ENCODE peak calls at places on chromosomes 7 and 10, in four cellular contexts. J is transverse colon, D is H1, K is cardiac muscle cell. S is an unnamed sample.

GRCh38 chr7:151298765-151299164 is 42.8 kb upstream of the NUB1 start:
- DNase-seq in J (no peak), D (no peak), K (no peak), S (no peak)

GRCh38 chr7:119196183-119196582 is 971.7 kb downstream of the ANKRD7 start:
- DNase-seq in J (no peak), D (no peak), K (no peak), S (no peak)

GRCh38 chr7:27188666-27189559 is 3.9 kb upstream of the HOXA11 start:
- DNase-seq in J (peak; percentile 78), D (no peak), K (peak; percentile 30), S (no peak)

GRCh38 chr10:118595598-118596425 is at the start of gene PRLHR:
- DNase-seq in J (no peak), D (no peak), K (peak; percentile 57), S (peak; percentile 94)

GRCh38 chr10:114925675-114926204 is 12.3 kb upstream of the TRUB1 start:
- DNase-seq in J (no peak), D (no peak), K (peak; percentile 52), S (no peak)

GRCh38 chr10:124565565-124566221 is 104.1 kb downstream of the LHPP start:
- DNase-seq in J (no peak), D (peak; percentile 53), K (peak; percentile 15), S (peak; percentile 72)

GRCh38 chr10:117324367-117324766 is 50.9 kb downstream of the PDZD8 start:
- DNase-seq in J (no peak), D (no peak), K (no peak), S (no peak)

GRCh38 chr7:45580053-45580872 is 6.1 kb downstream of the ADCY1 start:
- DNase-seq in J (no peak), D (no peak), K (no peak), S (peak; percentile 54)

GRCh38 chr10:49837096-49837495 is 75.0 kb upstream of the OGDHL start:
- DNase-seq in J (no peak), D (no peak), K (no peak), S (no peak)

GRCh38 chr10:50025627-50026026 is 37.4 kb downstream of the AGAP6 start:
- DNase-seq in J (no peak), D (no peak), K (no peak), S (no peak)

GRCh38 chr10:7303067-7303629 is 107.7 kb downstream of the SFMBT2 start:
- DNase-seq in J (no peak), D (no peak), K (no peak), S (no peak)

GRCh38 chr10:63919576-63920279 is 398.5 kb downstream of the REEP3 start:
- DNase-seq in J (no peak), D (no peak), K (peak; percentile 22), S (no peak)

GRCh38 chr7:44157116-44158059 is 16.3 kb upstream of the MYL7 start:
- DNase-seq in J (no peak), D (no peak), K (no peak), S (peak; percentile 21)

GRCh38 chr10:46326971-46327370 is 40.2 kb downstream of the ANTXRL start:
- DNase-seq in J (no peak), D (no peak), K (no peak), S (no peak)

GRCh38 chr7:128435311-128435654 is 20.4 kb upstream of the HILPDA start:
- DNase-seq in J (no peak), D (no peak), K (no peak), S (no peak)

GRCh38 chr10:70970830-70971229 is 82.5 kb upstream of the PCBD1 start:
- DNase-seq in J (no peak), D (peak; percentile 31), K (peak; percentile 56), S (peak; percentile 56)

GRCh38 chr7:130865408-130866236 is 131.6 kb upstream of the KLF14 start:
- DNase-seq in J (no peak), D (no peak), K (peak; percentile 60), S (peak; percentile 24)

GRCh38 chr10:77738496-77739158 is 101.0 kb upstream of the KCNMA1 start:
- DNase-seq in J (no peak), D (no peak), K (no peak), S (no peak)

GRCh38 chr10:14820010-14820774 is 17.6 kb downstream of the CDNF start:
- DNase-seq in J (no peak), D (no peak), K (peak; percentile 86), S (no peak)

GRCh38 chr10:73581912-73582311 is 9.2 kb downstream of the USP54 start:
- DNase-seq in J (no peak), D (no peak), K (no peak), S (peak; percentile 65)

GRCh38 chr7:111509298-111509697 is 53.0 kb downstream of the IMMP2L start:
- DNase-seq in J (no peak), D (no peak), K (no peak), S (no peak)

GRCh38 chr10:75210193-75211006 is at the start of gene VDAC2:
- DNase-seq in J (peak; percentile 93), D (no peak), K (peak; percentile 93), S (peak; percentile 90)

GRCh38 chr7:149883452-149883861 is 9.7 kb downstream of the ATP6V0E2 start:
- DNase-seq in J (peak; percentile 63), D (peak; percentile 29), K (peak; percentile 60), S (peak; percentile 84)

DNA sequence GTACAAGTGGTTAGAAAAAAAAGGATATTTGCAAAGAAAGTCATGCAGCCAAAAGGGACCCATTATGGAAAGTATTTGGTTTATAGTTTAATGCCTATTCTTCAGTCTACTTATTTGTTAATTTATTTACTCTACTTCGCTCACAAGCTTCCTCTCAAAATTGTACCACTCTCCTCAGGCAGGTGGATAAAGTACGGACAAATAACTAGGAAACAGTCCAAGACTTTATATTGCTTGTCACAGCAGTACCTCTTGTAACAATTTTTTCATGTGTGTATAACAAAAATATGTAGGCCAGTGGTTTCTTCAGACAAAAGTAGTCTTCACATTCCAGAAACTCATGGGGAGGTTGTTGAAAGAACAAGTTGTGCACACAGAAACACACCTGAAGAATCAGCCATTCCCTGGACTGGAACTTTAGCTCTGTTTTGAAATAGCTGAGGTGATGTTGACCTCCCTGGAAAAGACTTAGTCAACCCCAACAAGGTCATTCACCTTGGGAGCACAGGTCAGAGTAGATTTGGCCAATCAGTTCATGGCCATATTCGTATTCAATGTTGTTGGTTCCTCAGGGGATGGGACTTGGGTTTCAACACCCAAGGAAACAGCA is 73.4 kb downstream of the TES start:
- DNase-seq in J (no peak), D (no peak), K (no peak), S (no peak)
- H3K27me3 ChIP-seq in J (no peaks in the 10 kb centered on the region), D (no peaks in the 10 kb centered on the region), K (no peaks in the 10 kb centered on the region), S (no peaks in the 10 kb centered on the region)

GRCh38 chr7:57384380-57384779 is 65.6 kb upstream of the ZNF716 start:
- DNase-seq in J (no peak), D (no peak), K (no peak), S (no peak)

GRCh38 chr7:57385668-57386067 is 64.3 kb upstream of the ZNF716 start:
- DNase-seq in J (no peak), D (no peak), K (no peak), S (no peak)

GRCh38 chr7:57388761-57389160 is 61.2 kb upstream of the ZNF716 start:
- DNase-seq in J (no peak), D (no peak), K (no peak), S (no peak)
- H3K9me3 ChIP-seq in J (peaks cover 6% of the 10 kb centered on the region), D (peaks cover 68% of the 10 kb centered on the region), K (no peaks in the 10 kb centered on the region), S (peaks cover 12% of the 10 kb centered on the region)

DNA sequence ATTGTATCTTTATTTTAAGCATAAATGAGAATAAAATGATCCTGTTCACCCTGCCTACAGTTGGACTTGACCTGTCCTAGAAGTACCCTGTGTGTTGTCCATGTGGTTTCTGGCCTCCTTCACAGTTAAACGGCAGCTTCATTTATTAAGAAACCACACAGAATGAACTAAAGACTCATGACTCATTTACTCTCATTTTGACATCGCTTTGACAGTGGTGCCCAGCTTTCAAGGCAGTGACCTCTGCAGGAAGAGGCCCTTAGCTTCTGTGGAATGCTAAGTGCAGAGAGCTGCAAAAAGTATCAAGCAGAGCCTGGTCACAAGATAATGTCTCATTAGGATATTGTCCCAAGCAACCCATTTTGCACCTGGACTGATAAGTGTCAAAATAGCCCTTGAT is 93.4 kb downstream of the AVL9 start:
- DNase-seq in J (no peak), D (no peak), K (peak; percentile 88), S (no peak)
- H3K27ac ChIP-seq in J (no peak overlapping the region), D (no peak overlapping the region), K (peak overlapping the region; percentile 75), S (no peak overlapping the region)

GRCh38 chr7:158683541-158683940 is 21.1 kb downstream of the NCAPG2 start:
- DNase-seq in J (no peak), D (no peak), K (no peak), S (no peak)
- H3K27me3 ChIP-seq in J (no peaks in the 10 kb centered on the region), D (no peaks in the 10 kb centered on the region), K (no peaks in the 10 kb centered on the region), S (no peaks in the 10 kb centered on the region)

GRCh38 chr7:158275711-158276413 is 311.8 kb downstream of the PTPRN2 start:
- DNase-seq in J (no peak), D (no peak), K (no peak), S (no peak)
- H3K9me3 ChIP-seq in J (no peaks in the 10 kb centered on the region), D (peaks cover 8% of the 10 kb centered on the region), K (no peaks in the 10 kb centered on the region), S (no peaks in the 10 kb centered on the region)

GRCh38 chr7:103690576-103690975 is 244.6 kb upstream of the SLC26A5 start:
- DNase-seq in J (no peak), D (no peak), K (no peak), S (no peak)

GRCh38 chr7:103687981-103688380 is 242.0 kb upstream of the SLC26A5 start:
- DNase-seq in J (no peak), D (no peak), K (no peak), S (no peak)

GRCh38 chr7:103689262-103689661 is 243.3 kb upstream of the SLC26A5 start:
- DNase-seq in J (no peak), D (no peak), K (no peak), S (no peak)

GRCh38 chr7:103694304-103694703 is 248.3 kb upstream of the SLC26A5 start:
- DNase-seq in J (no peak), D (no peak), K (no peak), S (no peak)

DNA sequence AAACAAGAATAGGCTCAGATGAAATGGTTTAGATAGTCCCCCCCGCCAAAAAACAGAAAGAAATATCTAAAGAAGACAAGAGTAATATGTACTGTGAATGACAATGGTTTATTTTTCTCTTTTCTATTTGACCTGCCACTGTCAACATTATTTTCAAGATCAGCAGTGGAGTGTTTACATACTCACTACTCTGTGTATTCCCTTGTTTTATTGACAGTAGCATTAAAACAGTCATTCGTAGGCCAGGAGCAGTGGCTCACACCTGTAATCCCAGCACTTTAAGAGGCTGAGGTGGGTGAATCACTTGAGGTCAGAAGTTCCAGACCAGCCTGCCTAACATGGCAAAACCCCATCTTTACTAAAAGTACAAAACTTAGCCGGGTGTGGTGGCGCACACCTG is 245.3 kb upstream of the SLC26A5 start:
- DNase-seq in J (no peak), D (no peak), K (no peak), S (no peak)
- H3K27ac ChIP-seq in J (no peak overlapping the region), D (no peak overlapping the region), K (no peak overlapping the region), S (no peak overlapping the region)

GRCh38 chr10:69142983-69143382 is 19.0 kb downstream of the VPS26A start:
- DNase-seq in J (no peak), D (no peak), K (no peak), S (no peak)
- H3K27me3 ChIP-seq in J (no peaks in the 10 kb centered on the region), D (no peaks in the 10 kb centered on the region), K (no peaks in the 10 kb centered on the region), S (no peaks in the 10 kb centered on the region)

S was measured in neural progenitor cell.